ENCODE peak calls at places on chromosomes 2 and 18, in eight cellular contexts. One of them, this sample, is unnamed.
A peak's percentile ranks its signal among the peaks of the same experiment; 100 is the strongest.

GRCh38 chr18:5073026-5073944 is 123.8 kb downstream of the AKAIN1 start:
- DNase-seq in hepatocyte: peak; percentile 65
- DNase-seq in effector memory CD4-positive, alpha-beta T cell: no peak
- DNase-seq in SJSA1: peak; percentile 5
- DNase-seq in esophagus squamous epithelium: no peak
- DNase-seq in IMR-90: peak; percentile 15
- DNase-seq in aorta: no peak
- DNase-seq in ovary: no peak
- DNase-seq in this sample: peak; percentile 21

GRCh38 chr2:128644156-128644555 is 325.5 kb upstream of the HS6ST1 start:
- DNase-seq in hepatocyte: no peak
- DNase-seq in effector memory CD4-positive, alpha-beta T cell: no peak
- DNase-seq in SJSA1: no peak
- DNase-seq in esophagus squamous epithelium: no peak
- DNase-seq in IMR-90: no peak
- DNase-seq in aorta: no peak
- DNase-seq in ovary: no peak
- DNase-seq in this sample: no peak

GRCh38 chr2:239261796-239262475 is 138.9 kb downstream of the HDAC4 start:
- DNase-seq in hepatocyte: no peak
- DNase-seq in effector memory CD4-positive, alpha-beta T cell: no peak
- DNase-seq in SJSA1: no peak
- DNase-seq in esophagus squamous epithelium: no peak
- DNase-seq in IMR-90: no peak
- DNase-seq in aorta: no peak
- DNase-seq in ovary: no peak
- DNase-seq in this sample: no peak

GRCh38 chr2:159882069-159882468 is 84.1 kb upstream of the CD302 start:
- DNase-seq in hepatocyte: no peak
- DNase-seq in effector memory CD4-positive, alpha-beta T cell: no peak
- DNase-seq in SJSA1: no peak
- DNase-seq in esophagus squamous epithelium: no peak
- DNase-seq in IMR-90: no peak
- DNase-seq in aorta: no peak
- DNase-seq in ovary: no peak
- DNase-seq in this sample: no peak

GRCh38 chr2:47207614-47208013 is 52.5 kb upstream of the STPG4 start:
- DNase-seq in hepatocyte: no peak
- DNase-seq in effector memory CD4-positive, alpha-beta T cell: no peak
- DNase-seq in SJSA1: no peak
- DNase-seq in esophagus squamous epithelium: no peak
- DNase-seq in IMR-90: no peak
- DNase-seq in aorta: no peak
- DNase-seq in ovary: no peak
- DNase-seq in this sample: no peak

GRCh38 chr2:37880546-37880945 is 44.5 kb upstream of the RMDN2 start:
- DNase-seq in hepatocyte: no peak
- DNase-seq in effector memory CD4-positive, alpha-beta T cell: no peak
- DNase-seq in SJSA1: no peak
- DNase-seq in esophagus squamous epithelium: no peak
- DNase-seq in IMR-90: no peak
- DNase-seq in aorta: no peak
- DNase-seq in ovary: no peak
- DNase-seq in this sample: no peak

GRCh38 chr18:55907352-55908045 is 319.5 kb upstream of the TCF4 start:
- DNase-seq in hepatocyte: no peak
- DNase-seq in effector memory CD4-positive, alpha-beta T cell: no peak
- DNase-seq in SJSA1: peak; percentile 59
- DNase-seq in esophagus squamous epithelium: no peak
- DNase-seq in IMR-90: peak; percentile 13
- DNase-seq in aorta: no peak
- DNase-seq in ovary: peak; percentile 21
- DNase-seq in this sample: no peak

GRCh38 chr2:198957183-198957582 is 500.6 kb downstream of the SATB2 start:
- DNase-seq in hepatocyte: no peak
- DNase-seq in effector memory CD4-positive, alpha-beta T cell: no peak
- DNase-seq in SJSA1: no peak
- DNase-seq in esophagus squamous epithelium: no peak
- DNase-seq in IMR-90: no peak
- DNase-seq in aorta: no peak
- DNase-seq in ovary: no peak
- DNase-seq in this sample: no peak

GRCh38 chr18:42936289-42936688 is 179.2 kb downstream of the RIT2 start:
- DNase-seq in hepatocyte: no peak
- DNase-seq in effector memory CD4-positive, alpha-beta T cell: no peak
- DNase-seq in SJSA1: no peak
- DNase-seq in esophagus squamous epithelium: no peak
- DNase-seq in IMR-90: no peak
- DNase-seq in aorta: no peak
- DNase-seq in ovary: no peak
- DNase-seq in this sample: no peak

GRCh38 chr2:71608034-71608433 is 154.7 kb downstream of the DYSF start:
- DNase-seq in hepatocyte: no peak
- DNase-seq in effector memory CD4-positive, alpha-beta T cell: no peak
- DNase-seq in SJSA1: no peak
- DNase-seq in esophagus squamous epithelium: no peak
- DNase-seq in IMR-90: no peak
- DNase-seq in aorta: no peak
- DNase-seq in ovary: no peak
- DNase-seq in this sample: no peak

GRCh38 chr2:98555681-98556080 is 52.6 kb downstream of the COA5 start:
- DNase-seq in hepatocyte: no peak
- DNase-seq in effector memory CD4-positive, alpha-beta T cell: no peak
- DNase-seq in SJSA1: no peak
- DNase-seq in esophagus squamous epithelium: no peak
- DNase-seq in IMR-90: no peak
- DNase-seq in aorta: no peak
- DNase-seq in ovary: no peak
- DNase-seq in this sample: no peak

GRCh38 chr2:49240608-49241007 is 86.3 kb upstream of the FSHR start:
- DNase-seq in hepatocyte: peak; percentile 44
- DNase-seq in effector memory CD4-positive, alpha-beta T cell: no peak
- DNase-seq in SJSA1: peak; percentile 12
- DNase-seq in esophagus squamous epithelium: no peak
- DNase-seq in IMR-90: peak; percentile 33
- DNase-seq in aorta: no peak
- DNase-seq in ovary: no peak
- DNase-seq in this sample: no peak

GRCh38 chr2:173021939-173022371 is 53.7 kb upstream of the MAP3K20 start:
- DNase-seq in hepatocyte: peak; percentile 48
- DNase-seq in effector memory CD4-positive, alpha-beta T cell: no peak
- DNase-seq in SJSA1: peak; percentile 47
- DNase-seq in esophagus squamous epithelium: no peak
- DNase-seq in IMR-90: peak; percentile 60
- DNase-seq in aorta: no peak
- DNase-seq in ovary: no peak
- DNase-seq in this sample: no peak

GRCh38 chr2:191845876-191846786 is 757 bp downstream of the CAVIN2 start:
- DNase-seq in hepatocyte: no peak
- DNase-seq in effector memory CD4-positive, alpha-beta T cell: no peak
- DNase-seq in SJSA1: no peak
- DNase-seq in esophagus squamous epithelium: no peak
- DNase-seq in IMR-90: no peak
- DNase-seq in aorta: no peak
- DNase-seq in ovary: peak; percentile 42
- DNase-seq in this sample: no peak

GRCh38 chr2:207394812-207395534 is 134.8 kb upstream of the CREB1 start:
- DNase-seq in hepatocyte: peak; percentile 27
- DNase-seq in effector memory CD4-positive, alpha-beta T cell: no peak
- DNase-seq in SJSA1: peak; percentile 98
- DNase-seq in esophagus squamous epithelium: no peak
- DNase-seq in IMR-90: peak; percentile 99
- DNase-seq in aorta: peak; percentile 55
- DNase-seq in ovary: no peak
- DNase-seq in this sample: no peak

GRCh38 chr18:8610442-8610801 is 1.2 kb downstream of the RAB12 start:
- DNase-seq in hepatocyte: peak; percentile 30
- DNase-seq in effector memory CD4-positive, alpha-beta T cell: no peak
- DNase-seq in SJSA1: peak; percentile 42
- DNase-seq in esophagus squamous epithelium: no peak
- DNase-seq in IMR-90: peak; percentile 19
- DNase-seq in aorta: peak; percentile 48
- DNase-seq in ovary: no peak
- DNase-seq in this sample: peak; percentile 24

GRCh38 chr2:44100351-44100750 is 68.3 kb upstream of the PPM1B start:
- DNase-seq in hepatocyte: peak; percentile 26
- DNase-seq in effector memory CD4-positive, alpha-beta T cell: no peak
- DNase-seq in SJSA1: peak; percentile 60
- DNase-seq in esophagus squamous epithelium: peak; percentile 3
- DNase-seq in IMR-90: peak; percentile 95
- DNase-seq in aorta: peak; percentile 87
- DNase-seq in ovary: no peak
- DNase-seq in this sample: peak; percentile 6

GRCh38 chr2:22486343-22486742 is 898.6 kb upstream of the KLHL29 start:
- DNase-seq in hepatocyte: peak; percentile 17
- DNase-seq in effector memory CD4-positive, alpha-beta T cell: no peak
- DNase-seq in SJSA1: no peak
- DNase-seq in esophagus squamous epithelium: no peak
- DNase-seq in IMR-90: no peak
- DNase-seq in aorta: no peak
- DNase-seq in ovary: no peak
- DNase-seq in this sample: no peak

GRCh38 chr2:169095631-169096105 is 26.3 kb downstream of the DHRS9 start:
- DNase-seq in hepatocyte: peak; percentile 23
- DNase-seq in effector memory CD4-positive, alpha-beta T cell: no peak
- DNase-seq in SJSA1: peak; percentile 77
- DNase-seq in esophagus squamous epithelium: no peak
- DNase-seq in IMR-90: peak; percentile 69
- DNase-seq in aorta: no peak
- DNase-seq in ovary: no peak
- DNase-seq in this sample: no peak

GRCh38 chr18:32086866-32087265 is 4.8 kb upstream of the RNF138 start:
- DNase-seq in hepatocyte: no peak
- DNase-seq in effector memory CD4-positive, alpha-beta T cell: no peak
- DNase-seq in SJSA1: no peak
- DNase-seq in esophagus squamous epithelium: no peak
- DNase-seq in IMR-90: peak; percentile 76
- DNase-seq in aorta: no peak
- DNase-seq in ovary: no peak
- DNase-seq in this sample: no peak

GRCh38 chr2:25201794-25202193 is 33.4 kb upstream of the POMC start:
- DNase-seq in hepatocyte: no peak
- DNase-seq in effector memory CD4-positive, alpha-beta T cell: no peak
- DNase-seq in SJSA1: no peak
- DNase-seq in esophagus squamous epithelium: no peak
- DNase-seq in IMR-90: no peak
- DNase-seq in aorta: no peak
- DNase-seq in ovary: no peak
- DNase-seq in this sample: no peak

GRCh38 chr18:24837065-24837464 is 376.6 kb downstream of the HRH4 start:
- DNase-seq in hepatocyte: peak; percentile 12
- DNase-seq in effector memory CD4-positive, alpha-beta T cell: no peak
- DNase-seq in SJSA1: no peak
- DNase-seq in esophagus squamous epithelium: no peak
- DNase-seq in IMR-90: peak; percentile 98
- DNase-seq in aorta: no peak
- DNase-seq in ovary: no peak
- DNase-seq in this sample: no peak

GRCh38 chr2:20349457-20350034 is 1.1 kb downstream of the PUM2 start:
- DNase-seq in hepatocyte: no peak
- DNase-seq in effector memory CD4-positive, alpha-beta T cell: no peak
- DNase-seq in SJSA1: no peak
- DNase-seq in esophagus squamous epithelium: no peak
- DNase-seq in IMR-90: peak; percentile 27
- DNase-seq in aorta: no peak
- DNase-seq in ovary: no peak
- DNase-seq in this sample: no peak

GRCh38 chr18:41396861-41397260 is 558.2 kb upstream of the PIK3C3 start:
- DNase-seq in hepatocyte: peak; percentile 5
- DNase-seq in effector memory CD4-positive, alpha-beta T cell: no peak
- DNase-seq in SJSA1: no peak
- DNase-seq in esophagus squamous epithelium: no peak
- DNase-seq in IMR-90: peak; percentile 1
- DNase-seq in aorta: no peak
- DNase-seq in ovary: no peak
- DNase-seq in this sample: no peak

GRCh38 chr18:47986724-47987455 is 56.4 kb upstream of the SMAD2 start:
- DNase-seq in hepatocyte: no peak
- DNase-seq in effector memory CD4-positive, alpha-beta T cell: no peak
- DNase-seq in SJSA1: peak; percentile 30
- DNase-seq in esophagus squamous epithelium: no peak
- DNase-seq in IMR-90: no peak
- DNase-seq in aorta: no peak
- DNase-seq in ovary: no peak
- DNase-seq in this sample: no peak
- H3K27ac ChIP-seq in hepatocyte: no peak overlapping the region
- H3K27ac ChIP-seq in effector memory CD4-positive, alpha-beta T cell: no peak overlapping the region
- H3K27ac ChIP-seq in SJSA1: no peak overlapping the region
- H3K27ac ChIP-seq in esophagus squamous epithelium: no peak overlapping the region
- H3K27ac ChIP-seq in IMR-90: no peak overlapping the region
- H3K27ac ChIP-seq in aorta: no peak overlapping the region
- H3K27ac ChIP-seq in ovary: no peak overlapping the region
- H3K27ac ChIP-seq in this sample: no peak overlapping the region

GRCh38 chr18:59109375-59109774 is 30.3 kb upstream of the SEC11C start:
- DNase-seq in hepatocyte: no peak
- DNase-seq in effector memory CD4-positive, alpha-beta T cell: no peak
- DNase-seq in SJSA1: no peak
- DNase-seq in esophagus squamous epithelium: no peak
- DNase-seq in IMR-90: no peak
- DNase-seq in aorta: no peak
- DNase-seq in ovary: no peak
- DNase-seq in this sample: no peak
- H3K36me3 ChIP-seq in hepatocyte: no peaks in the 10 kb centered on the region
- H3K36me3 ChIP-seq in effector memory CD4-positive, alpha-beta T cell: no peaks in the 10 kb centered on the region
- H3K36me3 ChIP-seq in SJSA1: no peaks in the 10 kb centered on the region
- H3K36me3 ChIP-seq in esophagus squamous epithelium: no peaks in the 10 kb centered on the region
- H3K36me3 ChIP-seq in IMR-90: no peaks in the 10 kb centered on the region
- H3K36me3 ChIP-seq in aorta: no peaks in the 10 kb centered on the region
- H3K36me3 ChIP-seq in ovary: no peaks in the 10 kb centered on the region
- H3K36me3 ChIP-seq in this sample: no peaks in the 10 kb centered on the region

DNA sequence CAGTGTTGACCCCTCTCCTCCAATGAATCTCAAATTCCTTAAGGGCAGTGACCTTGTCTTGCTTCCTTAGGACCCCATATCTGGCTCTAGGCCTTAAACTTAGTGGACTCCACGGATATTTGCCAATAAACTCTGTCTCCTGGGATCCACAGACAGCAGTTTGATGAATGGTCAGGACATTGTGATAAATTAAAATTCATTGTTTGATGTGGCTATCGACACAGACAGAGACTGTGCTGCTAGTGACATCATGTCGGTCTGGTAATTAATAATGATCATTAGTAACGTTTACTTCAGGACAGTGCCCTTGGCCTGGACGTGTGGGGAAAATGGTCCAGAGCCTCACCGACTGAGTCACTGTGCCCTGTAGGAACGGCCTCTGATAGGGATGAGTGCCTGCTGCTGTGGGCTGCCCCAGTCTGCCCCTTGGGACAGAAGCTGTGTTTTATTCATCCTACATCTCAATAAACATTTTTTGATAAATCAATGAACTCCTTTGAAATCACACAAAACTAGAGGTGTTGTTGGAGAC is 5.2 kb upstream of the SLC35F6 start:
- DNase-seq in hepatocyte: no peak
- DNase-seq in effector memory CD4-positive, alpha-beta T cell: no peak
- DNase-seq in SJSA1: no peak
- DNase-seq in esophagus squamous epithelium: no peak
- DNase-seq in IMR-90: peak; percentile 39
- DNase-seq in aorta: no peak
- DNase-seq in ovary: no peak
- DNase-seq in this sample: no peak
- H3K27ac ChIP-seq in hepatocyte: peak overlapping the region; percentile 86
- H3K27ac ChIP-seq in effector memory CD4-positive, alpha-beta T cell: no peak overlapping the region
- H3K27ac ChIP-seq in SJSA1: peak overlapping the region; percentile 96
- H3K27ac ChIP-seq in esophagus squamous epithelium: peak overlapping the region; percentile 68
- H3K27ac ChIP-seq in IMR-90: peak overlapping the region; percentile 98
- H3K27ac ChIP-seq in aorta: no peak overlapping the region
- H3K27ac ChIP-seq in ovary: no peak overlapping the region
- H3K27ac ChIP-seq in this sample: no peak overlapping the region

GRCh38 chr2:61089797-61090196 is 24.1 kb downstream of the SANBR start:
- DNase-seq in hepatocyte: no peak
- DNase-seq in effector memory CD4-positive, alpha-beta T cell: no peak
- DNase-seq in SJSA1: no peak
- DNase-seq in esophagus squamous epithelium: no peak
- DNase-seq in IMR-90: no peak
- DNase-seq in aorta: no peak
- DNase-seq in ovary: no peak
- DNase-seq in this sample: no peak
- H3K36me3 ChIP-seq in hepatocyte: no peaks in the 10 kb centered on the region
- H3K36me3 ChIP-seq in effector memory CD4-positive, alpha-beta T cell: no peaks in the 10 kb centered on the region
- H3K36me3 ChIP-seq in SJSA1: peaks cover 21% of the 10 kb centered on the region
- H3K36me3 ChIP-seq in esophagus squamous epithelium: no peaks in the 10 kb centered on the region
- H3K36me3 ChIP-seq in IMR-90: peaks cover 13% of the 10 kb centered on the region
- H3K36me3 ChIP-seq in aorta: peaks cover 2% of the 10 kb centered on the region
- H3K36me3 ChIP-seq in ovary: no peaks in the 10 kb centered on the region
- H3K36me3 ChIP-seq in this sample: no peaks in the 10 kb centered on the region

This sample was measured in small intestine.